ENCODE peak calls at places on chromosomes 1 and 21, in five cellular contexts. G, W, L, E and D are unnamed samples.

GRCh38 chr1:54804471-54805132 is 3.5 kb upstream of the TTC22 start:
- DNase-seq in G (no peak), W (no peak), L (peak; percentile 18), E (peak; percentile 28), D (no peak)

GRCh38 chr21:42013338-42013737 is 3.2 kb upstream of the ZBTB21 start:
- DNase-seq in G (no peak), W (no peak), L (no peak), E (peak; percentile 38), D (no peak)

GRCh38 chr1:207868252-207868768 is 42.6 kb downstream of the CD34 start:
- DNase-seq in G (no peak), W (no peak), L (peak; percentile 81), E (peak; percentile 23), D (peak; percentile 45)

GRCh38 chr21:15283138-15283537 is 218.3 kb upstream of the NRIP1 start:
- DNase-seq in G (no peak), W (no peak), L (no peak), E (no peak), D (no peak)

GRCh38 chr1:119308806-119309205 is 59.8 kb upstream of the HAO2 start:
- DNase-seq in G (no peak), W (no peak), L (no peak), E (no peak), D (no peak)

GRCh38 chr1:218674280-218674773 is 329.2 kb downstream of the TGFB2 start:
- DNase-seq in G (peak; percentile 93), W (peak; percentile 59), L (no peak), E (peak; percentile 98), D (peak; percentile 90)

GRCh38 chr1:183580281-183580682 is 10.0 kb downstream of the NCF2 start:
- DNase-seq in G (peak; percentile 71), W (no peak), L (no peak), E (peak; percentile 48), D (peak; percentile 38)

GRCh38 chr1:20903452-20903851 is 116.3 kb upstream of the HP1BP3 start:
- DNase-seq in G (peak; percentile 53), W (no peak), L (no peak), E (peak; percentile 34), D (peak; percentile 20)

GRCh38 chr1:67748630-67749029 is 63.6 kb downstream of the GADD45A start:
- DNase-seq in G (peak; percentile 59), W (no peak), L (peak; percentile 35), E (peak; percentile 80), D (peak; percentile 81)

GRCh38 chr1:102110591-102110990 is 113.9 kb upstream of the OLFM3 start:
- DNase-seq in G (no peak), W (no peak), L (no peak), E (no peak), D (no peak)

GRCh38 chr1:21317035-21317689 is 26.9 kb upstream of the ECE1 start:
- DNase-seq in G (no peak), W (peak; percentile 98), L (no peak), E (peak; percentile 70), D (peak; percentile 88)

GRCh38 chr1:185775505-185775904 is 41.3 kb downstream of the HMCN1 start:
- DNase-seq in G (no peak), W (no peak), L (no peak), E (no peak), D (no peak)

GRCh38 chr1:29574871-29575270 is 338.5 kb downstream of the PTPRU start:
- DNase-seq in G (no peak), W (no peak), L (no peak), E (no peak), D (no peak)

GRCh38 chr1:162367073-162367472 is 9.6 kb downstream of the SPATA46 start:
- DNase-seq in G (no peak), W (no peak), L (no peak), E (no peak), D (no peak)

GRCh38 chr1:32332290-32333079 is 3.5 kb downstream of the MARCKSL1 start:
- DNase-seq in G (no peak), W (no peak), L (peak; percentile 50), E (no peak), D (no peak)

GRCh38 chr1:59188413-59189213 is 108.3 kb upstream of the FGGY start:
- DNase-seq in G (no peak), W (no peak), L (no peak), E (peak; percentile 59), D (no peak)

GRCh38 chr1:2886631-2887030 is 85.1 kb upstream of the TTC34 start:
- DNase-seq in G (no peak), W (no peak), L (no peak), E (no peak), D (no peak)

GRCh38 chr1:201828451-201828819 is 522 bp upstream of the IPO9 start:
- DNase-seq in G (no peak), W (no peak), L (no peak), E (no peak), D (no peak)

GRCh38 chr21:37408464-37409193 is 42.1 kb downstream of the DYRK1A start:
- DNase-seq in G (no peak), W (no peak), L (no peak), E (no peak), D (no peak)

GRCh38 chr1:169495050-169495740 is 9.5 kb upstream of the SLC19A2 start:
- DNase-seq in G (no peak), W (no peak), L (no peak), E (peak; percentile 26), D (no peak)

GRCh38 chr1:19185976-19186375 is 24.1 kb downstream of the UBR4 start:
- DNase-seq in G (no peak), W (no peak), L (no peak), E (no peak), D (no peak)

GRCh38 chr1:220843481-220844011 is 35.7 kb upstream of the HLX start:
- DNase-seq in G (no peak), W (peak; percentile 82), L (no peak), E (no peak), D (peak; percentile 94)

DNA sequence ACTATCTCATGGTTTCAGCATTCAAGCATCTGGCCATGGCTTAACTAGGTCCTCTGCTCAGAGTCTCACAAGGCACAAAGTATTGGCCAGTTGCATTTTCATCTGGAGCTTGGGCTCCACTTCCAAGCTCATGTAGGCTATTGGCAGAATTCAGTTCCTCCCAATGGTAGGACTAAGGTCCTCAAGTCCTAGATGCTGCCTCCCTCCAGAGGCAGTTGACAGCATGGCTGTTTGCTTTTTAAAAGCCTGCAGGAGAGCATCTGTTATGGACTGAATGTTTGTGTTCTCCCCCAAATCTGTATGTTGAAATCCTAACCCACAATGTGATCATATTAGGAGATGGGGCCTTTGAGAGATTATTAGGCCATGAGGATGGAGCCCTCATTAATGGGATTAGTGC is 38.0 kb upstream of the HLX start:
- DNase-seq in G (peak; percentile 13), W (no peak), L (no peak), E (no peak), D (no peak)
- TF ChIP-seq CTCF in G (no peak), W (no peak), L (no peak), E (no peak), D (no peak)

GRCh38 chr1:89836997-89837909 is 16.4 kb downstream of the LRRC8D start:
- DNase-seq in G (no peak), W (no peak), L (no peak), E (no peak), D (no peak)

GRCh38 chr1:89834078-89834704 is 13.4 kb downstream of the LRRC8D start:
- DNase-seq in G (no peak), W (no peak), L (no peak), E (peak; percentile 54), D (no peak)

GRCh38 chr1:89833183-89834077 is 12.6 kb downstream of the LRRC8D start:
- DNase-seq in G (no peak), W (no peak), L (no peak), E (no peak), D (no peak)

GRCh38 chr1:89839516-89839915 is 18.7 kb downstream of the LRRC8D start:
- DNase-seq in G (no peak), W (no peak), L (no peak), E (no peak), D (no peak)

DNA sequence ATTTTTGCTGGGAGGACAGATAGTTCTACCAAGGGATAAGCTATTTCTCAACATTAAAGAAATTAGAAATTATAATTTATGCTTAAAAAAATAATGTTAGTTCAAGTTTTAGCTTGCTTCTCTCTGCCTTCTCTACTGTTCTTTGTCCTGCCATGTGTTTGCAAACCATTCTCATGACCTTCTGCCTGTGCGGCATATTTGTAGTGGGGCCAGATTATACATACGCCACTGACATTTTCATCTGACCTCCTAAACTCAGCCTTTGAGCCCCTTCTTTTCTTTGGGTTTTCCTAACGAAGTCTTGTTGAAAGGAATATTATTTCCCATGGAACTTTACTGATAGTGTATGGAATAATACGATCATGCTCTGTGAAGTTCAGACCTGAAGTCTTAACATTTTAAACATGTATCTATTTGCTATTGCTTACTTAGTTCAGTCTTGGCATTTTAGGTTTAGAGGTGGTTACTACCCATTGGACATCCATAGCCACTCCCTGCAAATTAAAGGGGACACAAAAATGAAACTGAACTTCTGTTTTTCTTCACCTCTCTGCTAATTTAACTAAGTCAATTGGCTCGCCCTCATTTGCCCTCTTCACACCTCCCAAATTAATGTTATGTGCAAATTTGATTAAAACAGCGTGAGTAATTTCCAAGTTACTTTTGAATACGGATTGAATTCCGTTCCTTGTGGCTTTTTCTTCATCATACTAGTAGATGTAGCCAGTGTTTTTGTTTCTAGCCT is 15.6 kb downstream of the LRRC8D start:
- DNase-seq in G (no peak), W (no peak), L (no peak), E (no peak), D (no peak)
- H3K4me3 ChIP-seq in G (no peak overlapping the region), W (no peak overlapping the region), L (no peak overlapping the region), E (no peak overlapping the region), D (no peak overlapping the region)

DNA sequence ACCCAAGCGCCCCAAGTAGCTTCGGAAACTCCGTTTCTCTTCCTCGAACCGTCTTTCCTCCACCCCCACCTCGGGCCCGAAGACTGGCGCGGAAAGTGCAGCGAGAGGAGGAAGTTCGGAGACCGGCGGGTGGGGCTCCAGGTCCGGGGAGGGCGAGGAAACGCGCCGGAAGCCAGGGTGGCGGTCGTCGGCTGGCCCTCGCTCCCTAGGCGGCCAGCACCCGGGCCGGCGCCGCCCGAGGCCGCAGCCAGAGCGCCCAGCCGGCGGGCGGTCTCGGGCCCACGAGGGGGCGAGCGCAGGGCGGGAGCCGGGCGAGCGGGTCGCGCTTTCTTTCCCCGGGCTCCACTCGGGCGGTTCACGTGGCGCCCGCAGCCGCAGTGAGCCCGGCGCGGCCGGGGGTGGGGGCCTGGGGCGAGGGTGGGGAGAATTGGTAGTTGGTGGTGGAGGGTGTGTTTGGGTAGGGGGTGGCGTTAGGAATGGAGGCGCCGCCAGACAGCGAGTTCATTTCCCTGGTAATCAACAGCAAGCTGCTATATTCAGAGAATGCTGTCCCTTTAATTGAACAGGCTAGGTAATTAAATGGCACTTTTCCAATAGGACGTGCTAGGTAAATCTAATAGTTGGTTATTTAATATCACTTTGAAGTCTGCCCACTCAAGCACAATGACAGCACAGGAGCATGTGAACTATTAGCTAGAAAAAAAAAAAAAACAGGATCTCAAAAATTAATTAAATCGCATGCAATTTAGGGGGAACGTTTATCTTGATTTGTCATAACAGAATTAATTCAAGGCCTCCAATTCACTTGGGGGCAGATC is 6.7 kb downstream of the LMO4 start:
- DNase-seq in G (no peak), W (peak; percentile 65), L (peak; percentile 86), E (peak; percentile 21), D (peak; percentile 45)
- TF ChIP-seq CTCF in G (peak; percentile 22), W (peak; percentile 21), L (no peak), E (no peak), D (no peak)

DNA sequence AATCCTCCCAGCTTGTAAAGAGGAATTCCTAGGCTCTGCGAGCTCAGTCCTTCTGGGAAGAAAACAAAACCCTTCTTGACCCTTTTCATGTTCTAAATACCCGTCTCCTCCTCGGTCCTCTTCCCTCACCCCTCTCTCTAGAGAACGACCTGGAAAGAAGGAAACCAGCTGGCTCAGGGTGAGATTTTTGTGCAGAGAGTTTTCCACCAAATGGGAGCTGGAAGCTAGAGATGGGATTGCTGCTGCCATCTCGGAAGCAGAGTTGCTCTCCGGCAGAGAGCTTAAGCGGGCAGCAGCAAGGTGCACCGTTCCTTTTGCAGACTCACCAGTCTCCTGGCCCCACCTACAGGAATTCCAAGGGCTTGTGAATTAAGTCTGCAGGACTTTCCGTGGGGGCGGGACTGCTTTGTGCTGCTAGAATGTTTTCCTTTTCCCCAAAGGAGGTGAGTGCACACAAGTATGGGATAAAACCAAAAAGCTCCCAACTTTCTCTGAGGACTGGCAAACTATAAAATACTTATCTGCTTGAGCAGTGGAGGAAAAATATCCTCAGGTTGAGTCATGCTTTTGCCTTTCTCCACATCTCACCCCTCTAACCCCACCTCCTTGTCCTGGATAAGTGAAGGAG is 29.1 kb upstream of the KIAA0040 start:
- DNase-seq in G (no peak), W (no peak), L (peak; percentile 38), E (no peak), D (peak; percentile 7)
- H3K4me3 ChIP-seq in G (no peak overlapping the region), W (no peak overlapping the region), L (no peak overlapping the region), E (no peak overlapping the region), D (no peak overlapping the region)